ENCODE peak calls at places on chromosome 4, in eight cellular contexts. One of them, this sample, is unnamed.

GRCh38 chr4:40909363-40909876 is 159.7 kb downstream of the NSUN7 start:
- DNase-seq in uterus: peak; percentile 25
- DNase-seq in astrocyte: peak; percentile 87
- DNase-seq in choroid plexus epithelial cell: peak; percentile 74
- DNase-seq in cardiac fibroblast: peak; percentile 82
- DNase-seq in A549: no peak
- DNase-seq in GM06990: no peak
- DNase-seq in left lung: no peak
- DNase-seq in this sample: peak; percentile 58

GRCh38 chr4:113069212-113069892 is 19.9 kb downstream of the ANK2 start:
- DNase-seq in cardiac fibroblast: peak; percentile 22
- DNase-seq in left lung: no peak
- DNase-seq in uterus: no peak
- DNase-seq in A549: peak; percentile 2
- DNase-seq in GM06990: no peak
- DNase-seq in choroid plexus epithelial cell: no peak
- DNase-seq in astrocyte: no peak
- DNase-seq in this sample: no peak

GRCh38 chr4:6345866-6346265 is 76.2 kb downstream of the WFS1 start:
- DNase-seq in left lung: no peak
- DNase-seq in astrocyte: no peak
- DNase-seq in cardiac fibroblast: no peak
- DNase-seq in A549: no peak
- DNase-seq in uterus: no peak
- DNase-seq in GM06990: no peak
- DNase-seq in choroid plexus epithelial cell: no peak
- DNase-seq in this sample: no peak

GRCh38 chr4:126532527-126532926 is 1100.2 kb upstream of the INTU start:
- DNase-seq in uterus: no peak
- DNase-seq in GM06990: no peak
- DNase-seq in astrocyte: no peak
- DNase-seq in A549: no peak
- DNase-seq in cardiac fibroblast: peak; percentile 1
- DNase-seq in choroid plexus epithelial cell: no peak
- DNase-seq in left lung: no peak
- DNase-seq in this sample: no peak

GRCh38 chr4:48127231-48127881 is 6.7 kb downstream of the TXK start:
- DNase-seq in left lung: no peak
- DNase-seq in uterus: no peak
- DNase-seq in GM06990: no peak
- DNase-seq in choroid plexus epithelial cell: no peak
- DNase-seq in cardiac fibroblast: no peak
- DNase-seq in A549: no peak
- DNase-seq in astrocyte: peak; percentile 2
- DNase-seq in this sample: no peak

GRCh38 chr4:153465583-153465921 is 608 bp upstream of the TMEM131L start:
- DNase-seq in astrocyte: no peak
- DNase-seq in choroid plexus epithelial cell: peak; percentile 70
- DNase-seq in cardiac fibroblast: peak; percentile 64
- DNase-seq in GM06990: no peak
- DNase-seq in A549: peak; percentile 61
- DNase-seq in uterus: peak; percentile 59
- DNase-seq in left lung: peak; percentile 51
- DNase-seq in this sample: peak; percentile 52

GRCh38 chr4:76442807-76443206 is 7.8 kb downstream of the SHROOM3 start:
- DNase-seq in choroid plexus epithelial cell: no peak
- DNase-seq in GM06990: no peak
- DNase-seq in A549: no peak
- DNase-seq in cardiac fibroblast: no peak
- DNase-seq in uterus: no peak
- DNase-seq in left lung: no peak
- DNase-seq in astrocyte: no peak
- DNase-seq in this sample: no peak

GRCh38 chr4:7124643-7125442 is 57.0 kb upstream of the GRPEL1 start:
- DNase-seq in astrocyte: peak; percentile 95
- DNase-seq in A549: peak; percentile 30
- DNase-seq in cardiac fibroblast: peak; percentile 87
- DNase-seq in uterus: peak; percentile 75
- DNase-seq in choroid plexus epithelial cell: peak; percentile 95
- DNase-seq in GM06990: no peak
- DNase-seq in left lung: peak; percentile 48
- DNase-seq in this sample: peak; percentile 80

GRCh38 chr4:80202190-80202711 is 4.9 kb downstream of the PRDM8 start:
- DNase-seq in cardiac fibroblast: peak; percentile 74
- DNase-seq in uterus: peak; percentile 85
- DNase-seq in GM06990: peak; percentile 74
- DNase-seq in choroid plexus epithelial cell: peak; percentile 70
- DNase-seq in left lung: peak; percentile 87
- DNase-seq in A549: peak; percentile 61
- DNase-seq in astrocyte: peak; percentile 58
- DNase-seq in this sample: peak; percentile 82

GRCh38 chr4:133921280-133922195 is 280.1 kb downstream of the PABPC4L start:
- DNase-seq in left lung: no peak
- DNase-seq in uterus: no peak
- DNase-seq in choroid plexus epithelial cell: peak; percentile 68
- DNase-seq in GM06990: no peak
- DNase-seq in cardiac fibroblast: peak; percentile 9
- DNase-seq in astrocyte: no peak
- DNase-seq in A549: peak; percentile 1
- DNase-seq in this sample: no peak

GRCh38 chr4:144449623-144450022 is 196.3 kb upstream of the HHIP start:
- DNase-seq in choroid plexus epithelial cell: no peak
- DNase-seq in cardiac fibroblast: peak; percentile 31
- DNase-seq in left lung: no peak
- DNase-seq in A549: no peak
- DNase-seq in astrocyte: peak; percentile 26
- DNase-seq in GM06990: no peak
- DNase-seq in uterus: no peak
- DNase-seq in this sample: peak; percentile 11

GRCh38 chr4:89299153-89299789 is 8.3 kb downstream of the GPRIN3 start:
- DNase-seq in GM06990: no peak
- DNase-seq in choroid plexus epithelial cell: no peak
- DNase-seq in uterus: no peak
- DNase-seq in A549: peak; percentile 64
- DNase-seq in cardiac fibroblast: no peak
- DNase-seq in astrocyte: no peak
- DNase-seq in left lung: no peak
- DNase-seq in this sample: no peak

GRCh38 chr4:119490335-119490734 is 138.3 kb downstream of the PDE5A start:
- DNase-seq in left lung: no peak
- DNase-seq in uterus: no peak
- DNase-seq in choroid plexus epithelial cell: peak; percentile 64
- DNase-seq in cardiac fibroblast: peak; percentile 25
- DNase-seq in A549: peak; percentile 21
- DNase-seq in astrocyte: no peak
- DNase-seq in GM06990: no peak
- DNase-seq in this sample: peak; percentile 11

GRCh38 chr4:122458625-122459024 is 2.1 kb upstream of the IL2 start:
- DNase-seq in uterus: no peak
- DNase-seq in GM06990: peak; percentile 9
- DNase-seq in left lung: no peak
- DNase-seq in choroid plexus epithelial cell: peak; percentile 6
- DNase-seq in cardiac fibroblast: peak; percentile 23
- DNase-seq in A549: no peak
- DNase-seq in astrocyte: peak; percentile 26
- DNase-seq in this sample: peak; percentile 21

GRCh38 chr4:186701273-186701672 is 22.4 kb downstream of the FAT1 start:
- DNase-seq in cardiac fibroblast: peak; percentile 54
- DNase-seq in choroid plexus epithelial cell: peak; percentile 51
- DNase-seq in astrocyte: peak; percentile 83
- DNase-seq in uterus: no peak
- DNase-seq in GM06990: no peak
- DNase-seq in A549: no peak
- DNase-seq in left lung: no peak
- DNase-seq in this sample: peak; percentile 68

GRCh38 chr4:163701915-163702314 is 207.4 kb downstream of the TMA16 start:
- DNase-seq in A549: no peak
- DNase-seq in left lung: no peak
- DNase-seq in uterus: no peak
- DNase-seq in cardiac fibroblast: peak; percentile 43
- DNase-seq in choroid plexus epithelial cell: peak; percentile 55
- DNase-seq in astrocyte: peak; percentile 80
- DNase-seq in GM06990: peak; percentile 28
- DNase-seq in this sample: no peak

GRCh38 chr4:122787940-122788339 is 38.7 kb upstream of the FGF2 start:
- DNase-seq in uterus: no peak
- DNase-seq in GM06990: no peak
- DNase-seq in astrocyte: no peak
- DNase-seq in A549: no peak
- DNase-seq in cardiac fibroblast: no peak
- DNase-seq in left lung: no peak
- DNase-seq in choroid plexus epithelial cell: no peak
- DNase-seq in this sample: peak; percentile 66

GRCh38 chr4:32858971-32859370 is 2138.8 kb downstream of the PCDH7 start:
- DNase-seq in choroid plexus epithelial cell: peak; percentile 67
- DNase-seq in left lung: no peak
- DNase-seq in astrocyte: peak; percentile 83
- DNase-seq in GM06990: no peak
- DNase-seq in uterus: no peak
- DNase-seq in A549: peak; percentile 29
- DNase-seq in cardiac fibroblast: peak; percentile 49
- DNase-seq in this sample: peak; percentile 51

GRCh38 chr4:143335979-143336827 is 473 bp upstream of the GAB1 start:
- DNase-seq in A549: peak; percentile 80
- DNase-seq in cardiac fibroblast: peak; percentile 88
- DNase-seq in left lung: peak; percentile 94
- DNase-seq in GM06990: peak; percentile 69
- DNase-seq in choroid plexus epithelial cell: peak; percentile 92
- DNase-seq in uterus: peak; percentile 93
- DNase-seq in astrocyte: peak; percentile 85
- DNase-seq in this sample: peak; percentile 85

GRCh38 chr4:175891231-175891630 is 79.2 kb upstream of the GPM6A start:
- DNase-seq in A549: no peak
- DNase-seq in choroid plexus epithelial cell: no peak
- DNase-seq in cardiac fibroblast: no peak
- DNase-seq in GM06990: no peak
- DNase-seq in astrocyte: no peak
- DNase-seq in uterus: no peak
- DNase-seq in left lung: no peak
- DNase-seq in this sample: no peak

GRCh38 chr4:175891863-175892262 is 79.8 kb upstream of the GPM6A start:
- DNase-seq in astrocyte: peak; percentile 26
- DNase-seq in choroid plexus epithelial cell: peak; percentile 60
- DNase-seq in GM06990: no peak
- DNase-seq in left lung: no peak
- DNase-seq in cardiac fibroblast: peak; percentile 17
- DNase-seq in uterus: no peak
- DNase-seq in A549: peak; percentile 25
- DNase-seq in this sample: peak; percentile 8
- TF ChIP-seq CTCF in astrocyte: peak; percentile 40
- TF ChIP-seq CTCF in choroid plexus epithelial cell: peak; percentile 49
- TF ChIP-seq CTCF in GM06990: peak; percentile 41
- TF ChIP-seq CTCF in left lung: peak; percentile 14
- TF ChIP-seq CTCF in cardiac fibroblast: peak; percentile 7
- TF ChIP-seq CTCF in uterus: peak; percentile 8
- TF ChIP-seq CTCF in A549: peak; percentile 38
- TF ChIP-seq CTCF in this sample: peak; percentile 18

GRCh38 chr4:115215935-115216334 is 102.5 kb upstream of the NDST4 start:
- DNase-seq in GM06990: no peak
- DNase-seq in cardiac fibroblast: no peak
- DNase-seq in astrocyte: no peak
- DNase-seq in uterus: no peak
- DNase-seq in choroid plexus epithelial cell: no peak
- DNase-seq in A549: no peak
- DNase-seq in left lung: no peak
- DNase-seq in this sample: no peak

GRCh38 chr4:115219315-115219840 is 106.0 kb upstream of the NDST4 start:
- DNase-seq in A549: no peak
- DNase-seq in choroid plexus epithelial cell: no peak
- DNase-seq in cardiac fibroblast: no peak
- DNase-seq in astrocyte: no peak
- DNase-seq in GM06990: no peak
- DNase-seq in left lung: no peak
- DNase-seq in uterus: no peak
- DNase-seq in this sample: no peak

GRCh38 chr4:115222061-115222460 is 108.6 kb upstream of the NDST4 start:
- DNase-seq in left lung: no peak
- DNase-seq in A549: no peak
- DNase-seq in GM06990: no peak
- DNase-seq in choroid plexus epithelial cell: no peak
- DNase-seq in cardiac fibroblast: no peak
- DNase-seq in uterus: no peak
- DNase-seq in astrocyte: no peak
- DNase-seq in this sample: no peak

GRCh38 chr4:115219862-115220261 is 106.4 kb upstream of the NDST4 start:
- DNase-seq in left lung: no peak
- DNase-seq in cardiac fibroblast: no peak
- DNase-seq in A549: no peak
- DNase-seq in uterus: no peak
- DNase-seq in astrocyte: no peak
- DNase-seq in GM06990: no peak
- DNase-seq in choroid plexus epithelial cell: no peak
- DNase-seq in this sample: no peak
- H3K4me3 ChIP-seq in left lung: no peak overlapping the region
- H3K4me3 ChIP-seq in cardiac fibroblast: no peak overlapping the region
- H3K4me3 ChIP-seq in A549: no peak overlapping the region
- H3K4me3 ChIP-seq in uterus: no peak overlapping the region
- H3K4me3 ChIP-seq in astrocyte: no peak overlapping the region
- H3K4me3 ChIP-seq in GM06990: no peak overlapping the region
- H3K4me3 ChIP-seq in choroid plexus epithelial cell: no peak overlapping the region
- H3K4me3 ChIP-seq in this sample: no peak overlapping the region

GRCh38 chr4:139453371-139454110 is 380 bp upstream of the RAB33B start:
- DNase-seq in choroid plexus epithelial cell: peak; percentile 99
- DNase-seq in cardiac fibroblast: peak; percentile 99
- DNase-seq in astrocyte: peak; percentile 95
- DNase-seq in left lung: peak; percentile 99
- DNase-seq in uterus: peak; percentile 99
- DNase-seq in GM06990: peak; percentile 97
- DNase-seq in A549: peak; percentile 97
- DNase-seq in this sample: peak; percentile 97
- TF ChIP-seq CTCF in choroid plexus epithelial cell: peak; percentile 14
- TF ChIP-seq CTCF in cardiac fibroblast: no peak
- TF ChIP-seq CTCF in astrocyte: no peak
- TF ChIP-seq CTCF in left lung: no peak
- TF ChIP-seq CTCF in uterus: no peak
- TF ChIP-seq CTCF in GM06990: no peak
- TF ChIP-seq CTCF in A549: no peak
- TF ChIP-seq CTCF in this sample: no peak

GRCh38 chr4:84324850-84325249 is 174.2 kb downstream of the NKX6-1 start:
- DNase-seq in astrocyte: peak; percentile 54
- DNase-seq in choroid plexus epithelial cell: no peak
- DNase-seq in GM06990: no peak
- DNase-seq in left lung: no peak
- DNase-seq in cardiac fibroblast: no peak
- DNase-seq in uterus: no peak
- DNase-seq in A549: no peak
- DNase-seq in this sample: no peak

GRCh38 chr4:84319124-84319523 is 180.0 kb downstream of the NKX6-1 start:
- DNase-seq in A549: peak; percentile 4
- DNase-seq in choroid plexus epithelial cell: peak; percentile 18
- DNase-seq in GM06990: no peak
- DNase-seq in cardiac fibroblast: peak; percentile 5
- DNase-seq in uterus: no peak
- DNase-seq in left lung: peak; percentile 68
- DNase-seq in astrocyte: peak; percentile 34
- DNase-seq in this sample: peak; percentile 43

GRCh38 chr4:84325625-84326024 is 173.5 kb downstream of the NKX6-1 start:
- DNase-seq in astrocyte: no peak
- DNase-seq in A549: no peak
- DNase-seq in left lung: no peak
- DNase-seq in uterus: no peak
- DNase-seq in cardiac fibroblast: no peak
- DNase-seq in GM06990: no peak
- DNase-seq in choroid plexus epithelial cell: no peak
- DNase-seq in this sample: no peak

GRCh38 chr4:84327526-84327925 is 171.6 kb downstream of the NKX6-1 start:
- DNase-seq in uterus: no peak
- DNase-seq in A549: no peak
- DNase-seq in cardiac fibroblast: no peak
- DNase-seq in astrocyte: no peak
- DNase-seq in left lung: no peak
- DNase-seq in GM06990: no peak
- DNase-seq in choroid plexus epithelial cell: no peak
- DNase-seq in this sample: no peak

GRCh38 chr4:84324303-84324702 is 174.8 kb downstream of the NKX6-1 start:
- DNase-seq in cardiac fibroblast: no peak
- DNase-seq in left lung: no peak
- DNase-seq in astrocyte: no peak
- DNase-seq in choroid plexus epithelial cell: no peak
- DNase-seq in uterus: no peak
- DNase-seq in GM06990: no peak
- DNase-seq in A549: no peak
- DNase-seq in this sample: no peak
- H3K4me3 ChIP-seq in cardiac fibroblast: no peak overlapping the region
- H3K4me3 ChIP-seq in left lung: no peak overlapping the region
- H3K4me3 ChIP-seq in astrocyte: no peak overlapping the region
- H3K4me3 ChIP-seq in choroid plexus epithelial cell: no peak overlapping the region
- H3K4me3 ChIP-seq in uterus: no peak overlapping the region
- H3K4me3 ChIP-seq in GM06990: no peak overlapping the region
- H3K4me3 ChIP-seq in A549: no peak overlapping the region
- H3K4me3 ChIP-seq in this sample: no peak overlapping the region